ENCODE peak calls at places on chromosomes 11 and 22, in four cellular contexts. W, O, G and S are unnamed samples.

GRCh38 chr11:32395127-32395526 is 40.2 kb downstream of the WT1 start:
- DNase-seq in O (no peak), W (no peak), G (no peak), S (no peak)

GRCh38 chr22:41687901-41688364 is 734 bp downstream of the SNU13 start:
- DNase-seq in G (peak), W (no peak), O (no peak), S (no peak)

GRCh38 chr11:79173615-79174014 is 267.2 kb downstream of the TENM4 start:
- DNase-seq in O (no peak), W (no peak), G (no peak), S (no peak)

GRCh38 chr22:41524283-41524682 is 20.0 kb downstream of the POLR3H start:
- DNase-seq in W (no peak), G (no peak), O (no peak), S (no peak)

GRCh38 chr11:111348147-111348546 is 30.9 kb downstream of the POU2AF1 start:
- DNase-seq in O (no peak), W (no peak), G (no peak), S (no peak)

GRCh38 chr22:22452211-22452610 is 56.3 kb downstream of the ZNF280B start:
- DNase-seq in O (no peak), G (no peak), W (no peak), S (no peak)

GRCh38 chr22:18156878-18157713 is 7.1 kb downstream of the USP18 start:
- DNase-seq in O (peak), W (peak), G (peak), S (no peak)

GRCh38 chr22:38314992-38315800 is 2.0 kb downstream of the CSNK1E start:
- DNase-seq in G (peak), W (no peak), O (no peak), S (peak)

GRCh38 chr22:50678218-50678650 is 5.6 kb downstream of the SHANK3 start:
- DNase-seq in O (no peak), W (no peak), G (no peak), S (no peak)

GRCh38 chr11:20873054-20873453 is 203.7 kb downstream of the NELL1 start:
- DNase-seq in O (peak), G (peak), W (peak), S (no peak)

GRCh38 chr22:20796731-20797130 is 22.8 kb downstream of the SERPIND1 start:
- DNase-seq in G (no peak), W (no peak), O (no peak), S (no peak)

GRCh38 chr11:117295438-117296137 is 4.4 kb downstream of the BACE1-AS start:
- DNase-seq in O (no peak), G (no peak), W (no peak), S (no peak)

GRCh38 chr11:119107538-119108150 is 500 bp downstream of the C2CD2L start:
- DNase-seq in G (peak), W (no peak), O (no peak), S (no peak)

GRCh38 chr11:12086271-12087074 is 23.9 kb upstream of the MICAL2 start:
- DNase-seq in G (no peak), O (no peak), W (no peak), S (no peak)

GRCh38 chr11:1854949-1855885 is 2.3 kb downstream of the LSP1 start:
- DNase-seq in O (no peak), G (no peak), W (no peak), S (no peak)

GRCh38 chr11:66337103-66337899 is 1.1 kb upstream of the RIN1 start:
- DNase-seq in W (no peak), G (no peak), O (no peak), S (no peak)

GRCh38 chr11:46475926-46476545 is 84.5 kb upstream of the CHRM4 start:
- DNase-seq in G (no peak), W (no peak), O (no peak), S (no peak)

GRCh38 chr22:43921361-43921760 is 2.2 kb upstream of the PNPLA3 start:
- DNase-seq in O (no peak), W (no peak), G (no peak), S (no peak)

GRCh38 chr22:37165940-37166674 is 16.4 kb upstream of the IL2RB start:
- DNase-seq in W (no peak), O (no peak), G (no peak), S (no peak)

GRCh38 chr11:14334893-14335292 is 24.1 kb downstream of the RRAS2 start:
- DNase-seq in O (no peak), W (no peak), G (no peak), S (no peak)

GRCh38 chr11:117316197-117316961 is at the start of gene BACE1:
- DNase-seq in G (peak), O (peak), W (peak), S (no peak)

GRCh38 chr22:33922268-33922667 is 2.0 kb upstream of the LARGE1 start:
- DNase-seq in G (peak), W (peak), O (no peak), S (peak)

GRCh38 chr22:37119872-37120271 is 10.4 kb upstream of the TMPRSS6 start:
- DNase-seq in G (no peak), W (no peak), O (no peak), S (no peak)

GRCh38 chr11:66130978-66131377 is 60.9 kb downstream of the PACS1 start:
- DNase-seq in W (no peak), O (no peak), G (no peak), S (no peak)

GRCh38 chr11:109547356-109548027 is 125.5 kb downstream of the C11orf87 start:
- DNase-seq in O (no peak), W (no peak), G (no peak), S (no peak)

GRCh38 chr11:92224394-92225205 is at the start of gene FAT3:
- DNase-seq in G (peak), W (peak), O (no peak), S (no peak)

GRCh38 chr11:95559899-95560298 is 229.7 kb downstream of the FAM76B start:
- DNase-seq in G (no peak), O (no peak), W (no peak), S (no peak)

GRCh38 chr11:12469451-12469850 is 92.1 kb downstream of the PARVA start:
- DNase-seq in O (no peak), W (no peak), G (no peak), S (no peak)

GRCh38 chr11:66190776-66191175 is 77.7 kb upstream of the RAB1B start:
- DNase-seq in O (no peak), W (no peak), G (no peak), S (no peak)

GRCh38 chr11:61745796-61746653 is 6.4 kb upstream of the MYRF start:
- DNase-seq in G (no peak), W (no peak), O (no peak), S (no peak)

GRCh38 chr11:90930252-90930651 is 707.4 kb upstream of the CHORDC1 start:
- DNase-seq in O (no peak), W (no peak), G (no peak), S (no peak)

GRCh38 chr11:48172818-48173609 is 43.6 kb upstream of the OR4B1 start:
- DNase-seq in G (peak), W (peak), O (peak), S (peak)

GRCh38 chr11:42273977-42274376 is 814.5 kb upstream of the LRRC4C start:
- DNase-seq in W (no peak), G (no peak), O (no peak), S (no peak)

GRCh38 chr22:38205261-38206128 is 3.7 kb downstream of the MAFF start:
- DNase-seq in O (no peak), W (no peak), G (no peak), S (no peak)

GRCh38 chr11:128299132-128299726 is 288.1 kb downstream of the ETS1 start:
- DNase-seq in W (no peak), G (no peak), O (no peak), S (no peak)

GRCh38 chr11:64185323-64186204 is at the start of gene STIP1:
- DNase-seq in W (peak), G (peak), O (peak), S (peak)
- TF ChIP-seq CTCF in W (peak), G (peak), O (peak), S (no peak)

DNA sequence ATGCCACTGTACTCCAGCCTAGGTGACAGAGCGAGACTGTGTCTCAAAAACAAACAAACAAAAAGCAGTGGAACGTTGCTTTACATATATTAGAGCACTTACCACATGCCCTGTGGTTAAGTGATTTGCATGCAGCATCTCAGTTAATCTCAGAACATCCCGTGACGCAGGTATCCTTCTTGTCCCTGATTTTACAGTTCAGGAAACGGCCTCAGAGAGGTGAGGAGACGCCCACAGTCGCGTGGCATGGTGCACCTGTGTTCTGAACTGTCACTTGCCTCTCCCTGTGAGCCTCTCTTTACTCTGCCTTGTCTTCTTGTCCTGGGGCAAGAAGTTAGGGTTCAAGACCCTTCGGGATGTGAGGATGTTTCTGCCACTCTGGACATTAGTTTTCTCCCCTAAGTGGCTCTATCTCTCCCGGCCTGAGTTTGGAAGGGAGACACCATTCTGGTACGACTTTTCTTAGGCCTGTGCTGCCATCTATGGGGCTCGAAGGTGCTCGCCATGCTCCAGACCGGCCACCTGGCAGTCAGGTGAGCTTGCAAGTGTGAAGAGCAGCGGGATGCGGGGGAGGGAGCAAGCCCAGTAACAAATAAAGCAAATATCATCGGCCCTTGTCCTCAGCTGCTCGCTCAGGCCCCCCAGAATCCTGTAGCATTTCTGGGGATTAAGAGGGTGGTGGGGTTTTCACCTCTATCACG is 25.6 kb downstream of the YWHAH start:
- DNase-seq in O (peak), W (peak), G (peak), S (peak)
- TF ChIP-seq CTCF in O (peak), W (peak), G (peak), S (no peak)

GRCh38 chr22:46007848-46008261 is 30.9 kb upstream of the WNT7B start:
- DNase-seq in G (no peak), W (no peak), O (no peak), S (no peak)
- TF ChIP-seq CTCF in G (no peak), W (no peak), O (no peak), S (no peak)

GRCh38 chr11:103637250-103637649 is 399.2 kb upstream of the DDI1 start:
- DNase-seq in G (no peak), W (no peak), O (no peak), S (no peak)
- TF ChIP-seq CTCF in G (no peak), W (no peak), O (no peak), S (no peak)

GRCh38 chr11:76700177-76701100 is 29.9 kb upstream of the LRRC32 start:
- DNase-seq in O (no peak), G (no peak), W (no peak), S (no peak)

GRCh38 chr11:76699461-76700091 is 29.0 kb upstream of the LRRC32 start:
- DNase-seq in W (no peak), G (no peak), O (no peak), S (no peak)

GRCh38 chr11:76696756-76697155 is 26.2 kb upstream of the LRRC32 start:
- DNase-seq in W (no peak), O (no peak), G (no peak), S (no peak)

GRCh38 chr11:76695767-76696166 is 25.2 kb upstream of the LRRC32 start:
- DNase-seq in O (no peak), G (no peak), W (no peak), S (no peak)

DNA sequence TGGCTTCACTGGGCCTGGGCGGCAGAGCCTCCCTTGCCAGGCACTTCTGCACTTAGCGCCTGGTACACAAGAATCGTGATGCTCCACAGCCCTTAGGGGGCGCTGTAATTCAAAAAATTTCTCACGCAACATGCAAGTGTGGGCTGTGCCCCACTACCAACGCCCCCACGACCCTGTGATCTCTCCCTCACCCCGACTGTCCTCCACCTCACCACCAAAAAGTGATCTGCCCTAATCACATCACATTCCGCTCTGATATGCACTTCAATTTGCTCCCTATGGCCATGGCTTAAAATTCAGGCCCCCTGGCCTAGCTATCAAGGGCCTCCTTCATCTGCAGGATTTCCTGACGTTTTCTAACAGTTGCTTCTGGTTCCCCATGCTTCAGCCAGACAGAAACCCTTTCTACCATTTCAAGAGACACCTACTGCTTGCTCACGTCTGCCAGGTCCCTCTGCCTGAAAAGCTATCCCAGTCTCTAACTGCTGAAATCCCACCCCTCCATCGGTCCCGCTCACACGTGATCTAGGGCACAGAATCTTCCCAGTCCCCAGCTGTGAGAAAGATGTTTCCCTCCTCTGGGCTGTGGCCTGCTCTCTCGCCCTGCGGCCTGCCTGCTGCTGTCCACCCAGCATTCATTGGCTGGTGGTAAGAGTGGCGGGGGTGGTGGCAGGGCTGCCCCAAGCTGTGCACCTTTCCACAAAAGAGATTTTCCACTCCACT is 27.9 kb upstream of the LRRC32 start:
- DNase-seq in O (peak), W (no peak), G (peak), S (no peak)
- TF ChIP-seq CTCF in O (peak), W (peak), G (peak), S (no peak)

GRCh38 chr11:64750361-64751054 is 6.6 kb upstream of the RASGRP2 start:
- DNase-seq in O (no peak), W (no peak), G (no peak), S (no peak)
- TF ChIP-seq CTCF in O (peak), W (no peak), G (peak), S (no peak)

DNA sequence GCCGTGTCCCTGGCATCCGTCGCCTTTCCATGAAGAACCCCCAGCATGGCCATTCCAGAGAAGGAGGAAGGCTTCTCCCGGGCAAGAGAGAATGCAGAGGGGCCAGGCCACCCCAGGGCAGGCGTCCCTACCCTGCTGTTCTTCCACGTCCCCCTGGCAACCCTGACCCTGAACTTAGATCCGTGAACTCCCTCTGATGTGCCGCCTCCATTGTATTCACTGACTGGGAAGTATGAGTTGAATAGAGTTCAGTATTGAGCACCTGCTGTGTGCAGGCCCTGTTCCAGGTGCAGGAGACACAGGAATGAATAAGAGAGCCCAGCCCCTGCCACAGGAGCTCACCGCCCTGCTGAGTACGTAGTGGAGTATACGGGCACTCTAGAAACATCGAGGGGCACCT is 29.1 kb upstream of the RELT start:
- DNase-seq in W (no peak), O (no peak), G (no peak), S (no peak)
- TF ChIP-seq CTCF in W (no peak), O (no peak), G (no peak), S (no peak)

GRCh38 chr11:38191101-38191500 is 1593.1 kb upstream of the RAG2 start:
- DNase-seq in W (no peak), G (no peak), O (no peak), S (no peak)
- TF ChIP-seq CTCF in W (no peak), G (no peak), O (no peak), S (no peak)